ENCODE peak calls at places on chromosomes 6 and 20, in seven cellular contexts. S, O, G, T, B, R and F are unnamed samples.
A peak's percentile ranks its signal among the peaks of the same experiment; 100 is the strongest.

GRCh38 chr20:41649489-41649888 is 31.3 kb upstream of the CHD6 start:
- DNase-seq in R (no peak), G (no peak), S (no peak), T (no peak), B (peak; percentile 12), O (no peak), F (no peak)

GRCh38 chr20:45953672-45954071 is 18.3 kb downstream of the ZNF335 start:
- DNase-seq in O (no peak), T (no peak), S (no peak), G (no peak), R (no peak), B (no peak), F (no peak)

GRCh38 chr20:44600758-44601562 is 18.6 kb downstream of the PKIG start:
- DNase-seq in G (no peak), B (no peak), S (no peak), O (no peak), T (no peak), R (no peak), F (no peak)

GRCh38 chr20:3245711-3246110 is 6.7 kb upstream of the SLC4A11 start:
- DNase-seq in G (no peak), B (no peak), R (no peak), T (no peak), S (no peak), O (no peak), F (no peak)

GRCh38 chr6:154386848-154387717 is 30.5 kb upstream of the IPCEF1 start:
- DNase-seq in T (no peak), S (no peak), O (no peak), B (no peak), G (peak; percentile 80), R (peak; percentile 87), F (peak; percentile 85)

GRCh38 chr6:41228616-41229015 is 467 bp downstream of the TREML4 start:
- DNase-seq in T (no peak), S (peak; percentile 42), G (peak; percentile 1), O (no peak), B (peak; percentile 27), R (no peak), F (no peak)

GRCh38 chr6:165653196-165653595 is 9.8 kb downstream of the PDE10A start:
- DNase-seq in B (no peak), R (no peak), G (no peak), O (no peak), S (peak; percentile 53), T (no peak), F (no peak)

GRCh38 chr6:6131492-6132109 is 124.9 kb upstream of the NRN1 start:
- DNase-seq in R (no peak), O (no peak), S (no peak), G (no peak), B (peak; percentile 69), T (no peak), F (no peak)

GRCh38 chr20:12047838-12048432 is 130.2 kb downstream of the BTBD3 start:
- DNase-seq in T (no peak), S (no peak), O (no peak), G (peak; percentile 33), B (no peak), R (no peak), F (no peak)

GRCh38 chr6:163711615-163712568 is 297.4 kb downstream of the QKI start:
- DNase-seq in S (no peak), O (no peak), G (no peak), T (no peak), R (no peak), B (peak; percentile 79), F (no peak)

GRCh38 chr6:143583542-143584330 is 72.2 kb upstream of the FUCA2 start:
- DNase-seq in T (no peak), B (no peak), G (peak; percentile 80), S (no peak), O (no peak), R (no peak), F (no peak)

GRCh38 chr6:145621776-145622175 is 113.5 kb downstream of the EPM2A start:
- DNase-seq in G (no peak), S (no peak), B (peak; percentile 21), T (no peak), R (no peak), O (no peak), F (no peak)

GRCh38 chr6:159978291-159979135 is 9.6 kb downstream of the IGF2R start:
- DNase-seq in T (no peak), B (peak; percentile 81), R (no peak), S (no peak), G (no peak), O (no peak), F (no peak)

GRCh38 chr6:42251911-42252637 is 34.4 kb upstream of the MRPS10 start:
- DNase-seq in O (peak; percentile 76), R (no peak), B (no peak), T (no peak), S (no peak), G (peak; percentile 73), F (peak; percentile 27)

GRCh38 chr6:121522771-121523386 is 87.4 kb downstream of the GJA1 start:
- DNase-seq in S (no peak), O (no peak), R (no peak), T (no peak), B (no peak), G (no peak), F (no peak)

GRCh38 chr6:44805239-44805849 is 417.8 kb downstream of the CDC5L start:
- DNase-seq in T (no peak), G (peak; percentile 37), B (no peak), O (no peak), S (no peak), R (peak; percentile 87), F (peak; percentile 20)

GRCh38 chr20:36317675-36318074 is 11.5 kb downstream of the DLGAP4 start:
- DNase-seq in R (no peak), T (no peak), S (no peak), B (peak; percentile 14), G (no peak), O (peak; percentile 7), F (no peak)
- TF ChIP-seq CTCF in R (no peak), T (no peak), S (no peak), B (no peak), G (no peak), O (no peak), F (no peak)

GRCh38 chr6:3848380-3848779 is 793 bp upstream of the FAM50B start:
- DNase-seq in R (no peak), O (no peak), S (no peak), G (peak; percentile 31), B (no peak), T (no peak), F (no peak)
- H3K4me3 ChIP-seq in R (no peak overlapping the region), O (peak overlapping the region; percentile 45), S (peak overlapping the region; percentile 55), G (no peak overlapping the region), B (no peak overlapping the region), T (peak overlapping the region; percentile 20), F (peak overlapping the region; percentile 41)

GRCh38 chr6:56756791-56757582 is 114.3 kb upstream of the DST start:
- DNase-seq in R (no peak), T (no peak), S (no peak), B (no peak), O (no peak), G (no peak), F (no peak)

GRCh38 chr6:56756219-56756789 is 113.6 kb upstream of the DST start:
- DNase-seq in G (no peak), B (no peak), S (no peak), R (no peak), T (no peak), O (no peak), F (no peak)

GRCh38 chr6:56758553-56758952 is 115.9 kb upstream of the DST start:
- DNase-seq in R (no peak), B (peak; percentile 58), G (no peak), T (no peak), O (no peak), S (no peak), F (no peak)

GRCh38 chr6:56758120-56758519 is 115.4 kb upstream of the DST start:
- DNase-seq in T (no peak), S (no peak), B (no peak), O (no peak), R (no peak), G (no peak), F (no peak)

DNA sequence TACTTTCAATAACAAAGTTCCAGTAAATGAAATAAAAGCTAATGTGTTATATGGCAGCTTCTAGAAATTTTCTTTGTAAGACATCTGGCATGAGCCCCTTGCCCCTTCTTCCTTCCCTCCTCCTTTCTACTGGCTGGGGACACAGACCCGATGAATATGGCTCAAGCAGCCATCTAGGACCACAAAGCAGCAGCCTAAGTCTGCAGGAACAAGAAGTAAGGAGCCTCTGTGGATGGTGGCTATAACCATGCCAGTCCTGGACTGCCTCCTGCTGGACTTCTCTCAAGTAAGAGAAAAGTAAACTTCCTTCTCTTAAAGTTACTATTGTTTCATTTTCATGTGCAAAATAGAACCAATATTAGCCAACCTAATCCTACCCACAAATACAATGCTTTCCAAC is 114.9 kb upstream of the DST start:
- DNase-seq in G (peak; percentile 83), B (peak; percentile 74), O (no peak), T (no peak), R (no peak), S (no peak), F (no peak)
- TF ChIP-seq CTCF in G (peak; percentile 53), B (peak; percentile 39), O (no peak), T (no peak), R (peak; percentile 14), S (peak; percentile 38), F (peak; percentile 55)

GRCh38 chr20:59830107-59831023 is 103.1 kb downstream of the SYCP2 start:
- DNase-seq in T (no peak), O (no peak), S (peak; percentile 80), R (no peak), B (no peak), G (no peak), F (no peak)

GRCh38 chr20:59829415-59830106 is 103.9 kb downstream of the SYCP2 start:
- DNase-seq in S (peak; percentile 90), R (no peak), O (no peak), T (peak; percentile 22), G (no peak), B (no peak), F (no peak)

GRCh38 chr20:59831901-59832240 is 101.6 kb downstream of the SYCP2 start:
- DNase-seq in S (peak; percentile 87), T (no peak), B (no peak), O (peak; percentile 47), R (no peak), G (no peak), F (no peak)

GRCh38 chr20:59832406-59833156 is 100.9 kb downstream of the SYCP2 start:
- DNase-seq in S (peak; percentile 89), T (no peak), G (no peak), O (no peak), R (no peak), B (no peak), F (no peak)

DNA sequence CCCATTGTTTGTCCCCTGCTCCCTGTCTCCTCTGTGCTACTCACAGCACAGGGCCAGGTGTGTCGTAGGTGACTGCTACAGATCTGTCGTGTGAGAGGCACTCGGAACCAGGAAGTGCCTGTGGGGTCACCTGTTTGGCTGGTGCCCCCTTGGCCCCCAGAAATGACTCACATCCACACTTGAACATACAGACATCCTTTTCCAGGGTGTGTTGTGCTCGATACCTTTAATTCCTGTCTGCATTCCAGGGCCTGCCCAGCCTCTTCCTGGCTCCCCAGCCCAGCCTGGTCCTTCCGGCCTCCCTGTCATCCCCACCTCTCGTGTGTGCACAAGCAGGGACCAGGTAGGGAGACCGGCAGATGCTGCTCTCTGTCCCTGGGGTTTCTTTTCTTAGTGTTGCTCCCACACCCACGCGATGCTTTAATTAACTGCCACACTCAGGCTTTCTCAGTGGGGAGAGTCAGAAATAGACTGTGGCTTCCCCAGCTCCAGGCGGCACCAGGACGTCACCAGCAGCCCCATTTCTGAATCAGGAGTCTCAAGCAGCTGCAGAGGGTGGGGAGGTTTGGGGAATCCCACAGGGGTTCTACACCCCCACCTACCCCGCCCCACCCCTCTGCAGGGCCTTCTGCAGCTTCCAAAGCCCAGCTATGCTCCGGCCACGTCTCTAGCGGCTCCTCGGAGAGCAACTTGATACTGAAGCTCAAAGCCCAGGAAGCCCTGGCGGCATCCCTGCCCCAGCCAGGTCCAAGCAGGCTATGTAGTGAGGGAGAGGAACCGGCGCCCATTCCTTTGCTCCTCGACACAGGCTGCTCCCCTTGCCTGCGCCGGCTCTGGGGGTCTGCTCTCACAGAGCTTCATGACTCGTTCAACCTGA is 102.2 kb downstream of the SYCP2 start:
- DNase-seq in T (peak; percentile 45), G (no peak), R (no peak), O (peak; percentile 64), S (peak; percentile 92), B (peak; percentile 17), F (no peak)
- H3K4me3 ChIP-seq in T (no peak overlapping the region), G (no peak overlapping the region), R (no peak overlapping the region), O (no peak overlapping the region), S (no peak overlapping the region), B (no peak overlapping the region), F (no peak overlapping the region)